ENCODE peak calls at places on chromosomes 3 and 15, in six cellular contexts. G is PC-3, U is GM23248, T is hepatocyte, O is neural progenitor cell, Y is OCI-LY7. N is an unnamed sample.

GRCh38 chr3:138941259-138941885 is 5.6 kb downstream of the FOXL2 start:
- DNase-seq in G (peak; percentile 53), U (peak; percentile 69), T (peak; percentile 61), O (peak; percentile 79), Y (peak; percentile 27), N (peak; percentile 74)

GRCh38 chr3:107989651-107990050 is 101.2 kb downstream of the CD47 start:
- DNase-seq in G (no peak), U (no peak), T (no peak), O (no peak), Y (no peak), N (peak; percentile 42)

GRCh38 chr15:98347001-98347400 is 301.3 kb upstream of the IGF1R start:
- DNase-seq in G (no peak), U (no peak), T (no peak), O (no peak), Y (no peak), N (no peak)

GRCh38 chr3:48478631-48479555 is 25.1 kb downstream of the SHISA5 start:
- DNase-seq in G (no peak), U (no peak), T (no peak), O (no peak), Y (peak; percentile 50), N (no peak)

GRCh38 chr3:195753609-195754008 is 32.8 kb downstream of the MUC20 start:
- DNase-seq in G (no peak), U (no peak), T (no peak), O (no peak), Y (no peak), N (peak; percentile 34)

GRCh38 chr3:194928183-194928736 is 242.6 kb downstream of the FAM43A start:
- DNase-seq in G (peak; percentile 40), U (peak; percentile 58), T (peak; percentile 30), O (no peak), Y (no peak), N (no peak)

GRCh38 chr15:87538327-87538834 is 718.2 kb downstream of the NTRK3 start:
- DNase-seq in G (no peak), U (no peak), T (no peak), O (no peak), Y (no peak), N (no peak)

GRCh38 chr3:10268930-10269329 is 20.7 kb downstream of the TATDN2 start:
- DNase-seq in G (no peak), U (no peak), T (no peak), O (no peak), Y (no peak), N (no peak)

GRCh38 chr15:52493968-52494367 is 34.7 kb downstream of the MYO5A start:
- DNase-seq in G (peak; percentile 39), U (peak; percentile 26), T (no peak), O (no peak), Y (no peak), N (no peak)

GRCh38 chr3:33438871-33439270 is 1.3 kb downstream of the UBP1 start:
- DNase-seq in G (no peak), U (peak; percentile 53), T (no peak), O (no peak), Y (peak; percentile 28), N (no peak)

GRCh38 chr15:78415284-78415683 is 22.7 kb upstream of the IREB2 start:
- DNase-seq in G (peak; percentile 63), U (peak; percentile 59), T (peak; percentile 57), O (peak; percentile 34), Y (no peak), N (no peak)

GRCh38 chr3:40780341-40780800 is 255.6 kb downstream of the ZNF621 start:
- DNase-seq in G (peak; percentile 4), U (peak; percentile 66), T (peak; percentile 14), O (peak; percentile 68), Y (no peak), N (no peak)

GRCh38 chr15:74182131-74182530 is 8.6 kb downstream of the ISLR start:
- DNase-seq in G (no peak), U (no peak), T (no peak), O (no peak), Y (no peak), N (no peak)

GRCh38 chr3:14451844-14452533 is 49.6 kb downstream of the SLC6A6 start:
- DNase-seq in G (peak; percentile 77), U (peak; percentile 96), T (peak; percentile 82), O (no peak), Y (no peak), N (no peak)

GRCh38 chr3:64815691-64816225 is 128.0 kb upstream of the ADAMTS9 start:
- DNase-seq in G (no peak), U (no peak), T (no peak), O (no peak), Y (no peak), N (peak; percentile 8)

GRCh38 chr3:101646726-101647125 is 30.2 kb downstream of the ZBTB11 start:
- DNase-seq in G (peak; percentile 70), U (peak; percentile 38), T (no peak), O (no peak), Y (no peak), N (no peak)

GRCh38 chr15:34038023-34038403 is 991 bp downstream of the AVEN start:
- DNase-seq in G (no peak), U (no peak), T (no peak), O (no peak), Y (no peak), N (no peak)

GRCh38 chr3:179321585-179322322 is 1.1 kb upstream of the ZNF639 start:
- DNase-seq in G (peak; percentile 55), U (peak; percentile 78), T (peak; percentile 49), O (peak; percentile 42), Y (peak; percentile 61), N (peak; percentile 56)

GRCh38 chr3:148075829-148076716 is 621.6 kb upstream of the AGTR1 start:
- DNase-seq in G (peak; percentile 57), U (peak; percentile 77), T (peak; percentile 62), O (peak; percentile 76), Y (no peak), N (peak; percentile 49)

GRCh38 chr15:74275957-74276356 is 39.8 kb downstream of the CCDC33 start:
- DNase-seq in G (no peak), U (no peak), T (no peak), O (peak; percentile 32), Y (peak; percentile 19), N (peak; percentile 51)

GRCh38 chr15:37837276-37837675 is 97.2 kb upstream of the TMCO5A start:
- DNase-seq in G (peak; percentile 6), U (peak; percentile 24), T (no peak), O (no peak), Y (no peak), N (no peak)

GRCh38 chr3:102083971-102084370 is 234.7 kb downstream of the NFKBIZ start:
- DNase-seq in G (no peak), U (peak; percentile 58), T (no peak), O (no peak), Y (no peak), N (no peak)

GRCh38 chr3:105791134-105791533 is 77.7 kb downstream of the CBLB start:
- DNase-seq in G (no peak), U (peak; percentile 72), T (no peak), O (no peak), Y (no peak), N (no peak)

GRCh38 chr15:91465696-91466095 is 365.6 kb downstream of the SV2B start:
- DNase-seq in G (no peak), U (no peak), T (no peak), O (no peak), Y (no peak), N (no peak)

GRCh38 chr15:50180091-50180490 is 1.9 kb upstream of the SLC27A2 start:
- DNase-seq in G (no peak), U (no peak), T (no peak), O (no peak), Y (no peak), N (no peak)

GRCh38 chr15:60970246-60971170 is 258.6 kb downstream of the RORA start:
- DNase-seq in G (peak; percentile 9), U (peak; percentile 56), T (no peak), O (no peak), Y (no peak), N (no peak)

GRCh38 chr3:153210116-153210515 is 48.1 kb downstream of the RAP2B start:
- DNase-seq in G (no peak), U (peak; percentile 66), T (peak; percentile 7), O (peak; percentile 12), Y (no peak), N (no peak)

GRCh38 chr3:4834403-4834866 is 144.8 kb upstream of the BHLHE40 start:
- DNase-seq in G (no peak), U (no peak), T (no peak), O (no peak), Y (no peak), N (no peak)

GRCh38 chr3:10387881-10388621 is 67.1 kb upstream of the SEC13 start:
- DNase-seq in G (no peak), U (peak; percentile 27), T (no peak), O (no peak), Y (no peak), N (no peak)

GRCh38 chr15:53789654-53790053 is 30.2 kb upstream of the WDR72 start:
- DNase-seq in G (no peak), U (no peak), T (no peak), O (no peak), Y (no peak), N (no peak)

GRCh38 chr3:120239644-120240043 is 45.4 kb downstream of the GPR156 start:
- DNase-seq in G (no peak), U (no peak), T (no peak), O (no peak), Y (no peak), N (no peak)

DNA sequence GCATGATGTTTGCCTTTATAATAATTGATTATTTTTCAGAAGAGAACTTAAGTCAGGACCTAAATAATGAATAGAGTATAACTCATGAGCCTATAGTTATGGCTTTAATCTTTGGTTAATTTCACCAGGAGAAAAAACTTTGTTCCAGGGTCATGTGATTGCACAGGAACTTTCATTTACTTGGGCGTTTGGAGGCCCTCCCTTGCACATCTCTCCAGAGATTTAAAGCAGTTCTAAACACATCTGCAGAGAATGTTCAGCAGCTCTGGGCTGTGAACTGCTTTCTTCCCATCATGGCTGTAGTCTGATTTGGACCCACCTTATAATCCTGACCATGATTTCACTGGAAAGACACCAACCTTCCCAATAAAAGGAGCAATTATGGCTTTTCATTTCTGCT is 80.7 kb upstream of the PRTG start:
- DNase-seq in G (no peak), U (peak; percentile 33), T (no peak), O (no peak), Y (no peak), N (no peak)
- TF ChIP-seq EZH2phosphoT487 in G (no peak), U (no peak), T (no peak), O (no peak), Y (no peak), N (no peak)

DNA sequence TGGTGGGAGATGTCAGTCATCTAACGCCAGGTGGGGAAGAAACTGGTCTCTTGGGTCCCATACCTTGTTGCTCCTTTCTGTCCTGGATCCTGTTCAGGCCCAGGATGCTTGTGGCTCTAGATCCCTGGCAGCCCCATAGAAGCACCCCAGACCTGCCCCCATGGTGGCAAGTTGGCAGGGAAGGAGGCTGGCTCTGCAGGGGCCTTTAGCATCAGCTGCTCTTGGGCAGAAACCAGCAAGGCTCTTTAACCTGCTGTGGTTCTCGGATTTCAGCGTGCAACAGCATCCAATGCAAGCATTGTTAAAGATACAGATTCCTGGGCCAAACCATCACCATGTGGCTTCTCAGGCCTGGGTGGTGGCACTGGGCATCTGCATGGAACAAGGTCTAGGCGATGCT is 75.8 kb downstream of the SNRK start:
- DNase-seq in G (no peak), U (no peak), T (no peak), O (no peak), Y (no peak), N (no peak)
- TF ChIP-seq EZH2phosphoT487 in G (no peak), U (no peak), T (no peak), O (no peak), Y (no peak), N (no peak)

GRCh38 chr3:72152551-72153476 is 367.9 kb upstream of the PROK2 start:
- DNase-seq in G (peak; percentile 77), U (peak; percentile 85), T (peak; percentile 89), O (no peak), Y (no peak), N (peak; percentile 73)
- TF ChIP-seq EZH2phosphoT487 in G (no peak), U (no peak), T (no peak), O (no peak), Y (no peak), N (no peak)

GRCh38 chr3:169662215-169663070 is 1.1 kb downstream of the MECOM start:
- DNase-seq in G (peak; percentile 73), U (peak; percentile 83), T (peak; percentile 90), O (peak; percentile 93), Y (peak; percentile 73), N (peak; percentile 91)
- TF ChIP-seq EZH2phosphoT487 in G (no peak), U (no peak), T (no peak), O (no peak), Y (no peak), N (no peak)

N was measured in SK-N-SH.